ENCODE peak calls at places on chromosomes 2 and 18, in four cellular contexts. Z, E, W and X are unnamed samples.

GRCh38 chr2:151198646-151199045 is 63.0 kb downstream of the RBM43 start:
- DNase-seq in Z (no peak), E (no peak), W (no peak), X (no peak)

GRCh38 chr2:24771905-24772586 is 21.1 kb downstream of the PTRHD1 start:
- DNase-seq in Z (peak), E (no peak), W (no peak), X (peak)

GRCh38 chr2:98558852-98559530 is 49.3 kb downstream of the COA5 start:
- DNase-seq in Z (no peak), E (no peak), W (no peak), X (no peak)

GRCh38 chr2:157302492-157303099 is 23.0 kb downstream of the ERMN start:
- DNase-seq in Z (peak), E (peak), W (no peak), X (peak)

GRCh38 chr2:241794250-241794823 is 14.7 kb upstream of the NEU4 start:
- DNase-seq in Z (no peak), E (no peak), W (no peak), X (no peak)

GRCh38 chr2:113822087-113822805 is 65.8 kb upstream of the SLC35F5 start:
- DNase-seq in Z (no peak), E (no peak), W (no peak), X (no peak)

GRCh38 chr2:127401757-127402695 is 14.3 kb upstream of the MAP3K2 start:
- DNase-seq in Z (no peak), E (no peak), W (no peak), X (no peak)

GRCh38 chr2:172021955-172022354 is 22.2 kb downstream of the METAP1D start:
- DNase-seq in Z (peak), E (no peak), W (no peak), X (peak)

GRCh38 chr2:27647289-27647688 is 16.1 kb downstream of the SUPT7L start:
- DNase-seq in Z (peak), E (no peak), W (no peak), X (no peak)

GRCh38 chr2:213847316-213847715 is 563.1 kb downstream of the SPAG16 start:
- DNase-seq in Z (no peak), E (no peak), W (no peak), X (no peak)

GRCh38 chr18:55694291-55694690 is 106.3 kb upstream of the TCF4 start:
- DNase-seq in Z (peak), E (no peak), W (no peak), X (no peak)

GRCh38 chr2:55115795-55116597 is 65.7 kb upstream of the RTN4 start:
- DNase-seq in Z (peak), E (no peak), W (no peak), X (peak)

GRCh38 chr2:207768891-207769596 is 662 bp downstream of the FZD5 start:
- DNase-seq in Z (peak), E (peak), W (no peak), X (peak)

GRCh38 chr2:26035110-26035728 is 1.3 kb downstream of the RAB10 start:
- DNase-seq in Z (peak), E (no peak), W (no peak), X (peak)

GRCh38 chr2:41027095-41027494 is 575.2 kb upstream of the SLC8A1 start:
- DNase-seq in Z (no peak), E (no peak), W (no peak), X (no peak)

GRCh38 chr2:24515841-24516240 is 24.8 kb downstream of the NCOA1 start:
- DNase-seq in Z (no peak), E (no peak), W (no peak), X (peak)

GRCh38 chr2:189927823-189928222 is 134.7 kb downstream of the MSTN start:
- DNase-seq in Z (no peak), E (no peak), W (no peak), X (no peak)

GRCh38 chr18:48514786-48515185 is 24.0 kb upstream of the CTIF start:
- DNase-seq in Z (no peak), E (no peak), W (no peak), X (no peak)

GRCh38 chr18:63443820-63444219 is 21.5 kb upstream of the VPS4B start:
- DNase-seq in Z (no peak), E (no peak), W (no peak), X (no peak)

GRCh38 chr2:191059308-191059707 is 45.3 kb upstream of the STAT1 start:
- DNase-seq in Z (no peak), E (no peak), W (no peak), X (no peak)

GRCh38 chr2:239984431-239985194 is 40.5 kb downstream of the NDUFA10 start:
- DNase-seq in Z (no peak), E (no peak), W (no peak), X (no peak)

GRCh38 chr18:9796933-9797549 is 88.7 kb upstream of the TXNDC2 start:
- DNase-seq in Z (no peak), E (no peak), W (no peak), X (no peak)

GRCh38 chr18:46416706-46417638 is 240.0 kb downstream of the LOXHD1 start:
- DNase-seq in Z (no peak), E (no peak), W (peak), X (peak)

GRCh38 chr2:98559581-98559980 is 48.7 kb downstream of the COA5 start:
- DNase-seq in Z (no peak), E (no peak), W (no peak), X (no peak)

GRCh38 chr18:36514778-36515177 is 217.3 kb downstream of the FHOD3 start:
- DNase-seq in Z (no peak), E (no peak), W (no peak), X (peak)

GRCh38 chr2:67036446-67036845 is 360.7 kb upstream of the ETAA1 start:
- DNase-seq in Z (no peak), E (no peak), W (no peak), X (no peak)

GRCh38 chr2:174748948-174749347 is 15.3 kb downstream of the CHRNA1 start:
- DNase-seq in Z (peak), E (peak), W (no peak), X (peak)